ENCODE peak calls at places on chromosomes 4 and X, in four cellular contexts. P is K562, N is GM12878, A is HL-60. B is an unnamed sample.

GRCh38 chr4:52751349-52751911 is at the start of gene ERVMER34-1:
- DNase-seq in P (peak; percentile 38), N (no peak), A (no peak), B (no peak)

GRCh38 chr4:125316391-125316780 is 1.6 kb downstream of the FAT4 start:
- DNase-seq in A (no peak), P (no peak), N (no peak), B (no peak)

GRCh38 chrX:42420431-42420830 is 357.5 kb downstream of the PPP1R2C start:
- DNase-seq in A (no peak), P (no peak), N (no peak), B (no peak)

GRCh38 chr4:73764513-73764912 is 24.1 kb downstream of the CXCL8 start:
- DNase-seq in P (no peak), A (no peak), N (no peak), B (no peak)

GRCh38 chrX:101164766-101165590 is 54.6 kb upstream of the DRP2 start:
- DNase-seq in A (no peak), N (no peak), P (no peak), B (no peak)

GRCh38 chr4:181524455-181524854 is 718.7 kb upstream of the TENM3 start:
- DNase-seq in A (no peak), P (no peak), N (no peak), B (no peak)

GRCh38 chr4:74545488-74545887 is 100.6 kb downstream of the AREG start:
- DNase-seq in A (no peak), N (no peak), P (no peak), B (no peak)

GRCh38 chr4:56692576-56692975 is 11.5 kb upstream of the HOPX start:
- DNase-seq in A (no peak), P (no peak), N (no peak), B (no peak)

GRCh38 chrX:71144651-71145050 is at the start of gene NLGN3:
- DNase-seq in P (no peak), N (no peak), A (no peak), B (no peak)

GRCh38 chrX:54043696-54044125 is 562 bp downstream of the PHF8 start:
- DNase-seq in P (peak; percentile 47), A (peak; percentile 8), N (no peak), B (peak; percentile 14)

GRCh38 chrX:80876877-80877276 is 67.2 kb upstream of the BRWD3 start:
- DNase-seq in A (no peak), N (peak; percentile 1), P (no peak), B (no peak)

GRCh38 chr4:79182209-79182608 is 143.7 kb downstream of the NAA11 start:
- DNase-seq in N (no peak), A (no peak), P (no peak), B (no peak)

GRCh38 chrX:49290215-49290614 is 13.2 kb upstream of the GAGE10 start:
- DNase-seq in A (no peak), N (no peak), P (no peak), B (no peak)

GRCh38 chrX:31449975-31450374 is 378.1 kb upstream of the FTHL17 start:
- DNase-seq in N (no peak), A (no peak), P (no peak), B (no peak)

GRCh38 chrX:153641575-153642312 is 5.3 kb upstream of the DUSP9 start:
- DNase-seq in A (no peak), P (peak; percentile 75), N (no peak), B (no peak)

GRCh38 chr4:25221377-25221776 is 12.5 kb upstream of the PI4K2B start:
- DNase-seq in A (no peak), N (no peak), P (no peak), B (no peak)

GRCh38 chr4:7539186-7539585 is 104.5 kb upstream of the PSAPL1 start:
- DNase-seq in P (no peak), N (no peak), A (no peak), B (no peak)

GRCh38 chrX:139889760-139890159 is 43.1 kb downstream of the ATP11C start:
- DNase-seq in N (no peak), P (no peak), A (no peak), B (no peak)

GRCh38 chr4:86653237-86653865 is 59.2 kb downstream of the PTPN13 start:
- DNase-seq in P (peak; percentile 48), A (no peak), N (no peak), B (no peak)

GRCh38 chr4:30172416-30172815 is 547.8 kb upstream of the PCDH7 start:
- DNase-seq in P (no peak), N (no peak), A (no peak), B (no peak)

GRCh38 chr4:158229768-158230167 is 19.5 kb downstream of the TMEM144 start:
- DNase-seq in A (no peak), P (no peak), N (no peak), B (no peak)

GRCh38 chr4:34365891-34366290 is 1878.4 kb downstream of the ARAP2 start:
- DNase-seq in A (no peak), P (no peak), N (no peak), B (no peak)

GRCh38 chr4:80362578-80363181 is 27.1 kb downstream of the CFAP299 start:
- DNase-seq in A (no peak), P (no peak), N (no peak), B (peak; percentile 30)

GRCh38 chr4:80196259-80197131 is 808 bp upstream of the PRDM8 start:
- DNase-seq in N (no peak), P (no peak), A (no peak), B (no peak)

GRCh38 chr4:142944565-142944964 is 98.5 kb upstream of the INPP4B start:
- DNase-seq in P (no peak), A (no peak), N (no peak), B (no peak)

GRCh38 chrX:56726609-56727008 is 2.4 kb upstream of the NBDY start:
- DNase-seq in P (peak; percentile 7), N (no peak), A (no peak), B (no peak)

GRCh38 chrX:40006025-40007017 is 91.4 kb downstream of the BCOR start:
- DNase-seq in P (no peak), N (no peak), A (no peak), B (no peak)

GRCh38 chr4:26557164-26557563 is 26.7 kb upstream of the TBC1D19 start:
- DNase-seq in A (no peak), P (no peak), N (no peak), B (no peak)

GRCh38 chr4:101711590-101712255 is 78.8 kb upstream of the BANK1 start:
- DNase-seq in P (no peak), N (no peak), A (no peak), B (no peak)

GRCh38 chrX:150696836-150697235 is 3.6 kb downstream of the MTMR1 start:
- DNase-seq in N (no peak), A (no peak), P (no peak), B (no peak)

GRCh38 chrX:139850968-139851367 is 81.9 kb downstream of the ATP11C start:
- DNase-seq in A (no peak), P (no peak), N (no peak), B (no peak)

GRCh38 chr4:120611092-120611491 is 311.4 kb downstream of the PRDM5 start:
- DNase-seq in A (no peak), N (no peak), P (no peak), B (no peak)

GRCh38 chr4:20020049-20020448 is 231.7 kb upstream of the SLIT2 start:
- DNase-seq in N (no peak), P (no peak), A (no peak), B (no peak)

GRCh38 chrX:44927398-44927797 is 54.4 kb downstream of the KDM6A start:
- DNase-seq in P (no peak), N (no peak), A (no peak), B (no peak)

GRCh38 chr4:118034061-118034785 is at the start of gene NDST3:
- DNase-seq in A (peak; percentile 49), N (no peak), P (no peak), B (peak; percentile 24)

GRCh38 chr4:141329174-141329569 is 108.5 kb downstream of the ZNF330 start:
- DNase-seq in P (no peak), N (no peak), A (peak; percentile 42), B (no peak)

GRCh38 chrX:124211312-124211942 is 121.0 kb upstream of the TEX13D start:
- DNase-seq in N (no peak), P (peak; percentile 15), A (no peak), B (no peak)

GRCh38 chrX:55056820-55057690 is 17.8 kb upstream of the PAGE2B start:
- DNase-seq in A (no peak), P (no peak), N (no peak), B (no peak)

GRCh38 chr4:151955721-151956340 is 195.0 kb upstream of the GATB start:
- DNase-seq in N (no peak), A (no peak), P (no peak), B (no peak)

GRCh38 chr4:26858947-26859401 is 1.7 kb upstream of the STIM2 start:
- DNase-seq in A (no peak), P (no peak), N (no peak), B (no peak)

GRCh38 chr4:82900016-82900334 is 560 bp upstream of the THAP9 start:
- DNase-seq in A (no peak), N (peak; percentile 35), P (no peak), B (no peak)

GRCh38 chr4:82900335-82901128 is at the start of gene THAP9:
- DNase-seq in P (peak; percentile 94), A (peak; percentile 98), N (peak; percentile 96), B (peak; percentile 64)

GRCh38 chr4:82896755-82897154 is 3.8 kb upstream of the THAP9 start:
- DNase-seq in N (no peak), P (no peak), A (no peak), B (no peak)

GRCh38 chr4:82899339-82899738 is 1.2 kb upstream of the THAP9 start:
- DNase-seq in A (no peak), P (no peak), N (no peak), B (no peak)

GRCh38 chr4:82898322-82899243 is 2.0 kb upstream of the THAP9 start:
- DNase-seq in A (peak; percentile 61), N (no peak), P (no peak), B (no peak)
- TF ChIP-seq SPI1 in A (peak; percentile 65), N (peak; percentile 42), P (peak; percentile 71), B (peak; percentile 63)

GRCh38 chrX:103774070-103774642 is 2.5 kb upstream of the PLP1 start:
- DNase-seq in P (no peak), A (no peak), N (no peak), B (no peak)
- TF ChIP-seq SPI1 in P (no peak), A (no peak), N (no peak), B (no peak)

DNA sequence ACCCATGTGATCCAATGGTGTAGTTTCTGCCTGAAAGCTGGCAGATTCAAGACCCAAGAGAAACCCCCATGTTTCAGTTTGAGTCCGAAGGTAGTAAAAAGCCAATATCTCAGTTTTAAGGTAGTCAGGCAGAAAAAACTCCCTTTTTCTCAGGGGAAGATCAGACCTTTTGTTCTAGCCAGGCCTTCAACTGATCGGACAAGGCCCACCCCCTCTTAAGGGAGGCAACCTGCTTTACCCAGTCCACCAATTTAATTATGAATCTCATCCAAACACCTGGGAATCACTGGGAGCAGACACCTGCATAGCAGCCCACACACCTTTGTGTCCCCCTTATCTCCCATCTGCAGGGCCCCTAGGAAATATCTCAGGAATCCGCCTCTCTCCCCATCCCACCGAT is 322.0 kb downstream of the STK32B start:
- DNase-seq in P (no peak), N (no peak), A (no peak), B (no peak)
- TF ChIP-seq SPI1 in P (no peak), N (no peak), A (no peak), B (no peak)

GRCh38 chr4:3317011-3317655 is 24.3 kb downstream of the RGS12 start:
- DNase-seq in A (no peak), P (no peak), N (no peak), B (no peak)
- TF ChIP-seq SPI1 in A (no peak), P (no peak), N (no peak), B (no peak)